ENCODE peak calls at places on chromosomes 3 and 15, in seven cellular contexts. S is foreskin fibroblast, T is psoas muscle, K is dorsolateral prefrontal cortex, P is AG10803, I is foreskin keratinocyte, A is hepatocyte. H is an unnamed sample.

GRCh38 chr3:44240061-44240460 is 1.6 kb upstream of the TOPAZ1 start:
- DNase-seq in S (no peak), T (no peak), K (no peak), P (no peak), I (no peak), A (no peak), H (no peak)

GRCh38 chr3:13480340-13481318 is 523 bp downstream of the HDAC11 start:
- DNase-seq in S (peak), T (no peak), K (peak), P (no peak), I (no peak), A (no peak), H (no peak)

GRCh38 chr15:43911235-43911661 is 84.4 kb downstream of the WDR76 start:
- DNase-seq in S (peak), T (no peak), K (peak), P (peak), I (peak), A (no peak), H (peak)

GRCh38 chr3:192444096-192444790 is 283.1 kb downstream of the FGF12 start:
- DNase-seq in S (peak), T (peak), K (peak), P (peak), I (peak), A (peak), H (no peak)

GRCh38 chr3:51978143-51978502 is 3.3 kb downstream of the ABHD14A start:
- DNase-seq in S (no peak), T (no peak), K (no peak), P (no peak), I (no peak), A (no peak), H (no peak)

GRCh38 chr15:71085809-71086208 is 29.5 kb upstream of the THSD4 start:
- DNase-seq in S (no peak), T (no peak), K (no peak), P (no peak), I (no peak), A (no peak), H (no peak)

GRCh38 chr3:194132465-194133358 is 3.2 kb upstream of the HES1 start:
- DNase-seq in S (no peak), T (no peak), K (no peak), P (no peak), I (peak), A (peak), H (no peak)

GRCh38 chr3:163043074-163043473 is 1546.5 kb downstream of the OTOL1 start:
- DNase-seq in S (peak), T (no peak), K (no peak), P (peak), I (no peak), A (no peak), H (no peak)

GRCh38 chr3:58588030-58588614 is 10.9 kb upstream of the FAM107A start:
- DNase-seq in S (peak), T (no peak), K (no peak), P (no peak), I (no peak), A (peak), H (no peak)

GRCh38 chr3:83968386-83968785 is 990.4 kb upstream of the CADM2 start:
- DNase-seq in S (peak), T (no peak), K (no peak), P (no peak), I (no peak), A (no peak), H (no peak)

GRCh38 chr3:101816215-101817149 is 32.8 kb upstream of the NFKBIZ start:
- DNase-seq in S (peak), T (no peak), K (no peak), P (peak), I (no peak), A (no peak), H (no peak)

GRCh38 chr15:22257668-22258401 is 177.5 kb downstream of the OR4M2 start:
- DNase-seq in S (no peak), T (no peak), K (no peak), P (no peak), I (no peak), A (no peak), H (no peak)

GRCh38 chr15:76340802-76341365 is 4.3 kb downstream of the ISL2 start:
- DNase-seq in S (peak), T (peak), K (no peak), P (no peak), I (no peak), A (peak), H (no peak)

GRCh38 chr3:187870360-187871203 is 125.3 kb upstream of the BCL6 start:
- DNase-seq in S (no peak), T (no peak), K (no peak), P (no peak), I (no peak), A (no peak), H (no peak)

GRCh38 chr15:31975446-31976229 is 54.7 kb upstream of the CHRNA7 start:
- DNase-seq in S (peak), T (no peak), K (peak), P (peak), I (no peak), A (no peak), H (no peak)

GRCh38 chr3:137845666-137846065 is 81.6 kb downstream of the SOX14 start:
- DNase-seq in S (no peak), T (no peak), K (no peak), P (no peak), I (no peak), A (no peak), H (no peak)

GRCh38 chr3:195034101-195034500 is 236.9 kb downstream of the XXYLT1 start:
- DNase-seq in S (no peak), T (no peak), K (no peak), P (no peak), I (no peak), A (no peak), H (no peak)

GRCh38 chr15:100350434-100351226 is 8.9 kb upstream of the ADAMTS17 start:
- DNase-seq in S (peak), T (no peak), K (no peak), P (peak), I (peak), A (peak), H (peak)

GRCh38 chr3:143302638-143303171 is 183.1 kb downstream of the CHST2 start:
- DNase-seq in S (peak), T (peak), K (no peak), P (peak), I (peak), A (peak), H (peak)

GRCh38 chr3:116000315-116000714 is 377.0 kb downstream of the GAP43 start:
- DNase-seq in S (peak), T (no peak), K (no peak), P (peak), I (peak), A (peak), H (peak)

GRCh38 chr3:4982773-4983738 is 3.8 kb downstream of the BHLHE40 start:
- DNase-seq in S (no peak), T (peak), K (no peak), P (no peak), I (peak), A (no peak), H (no peak)

GRCh38 chr15:60374209-60374608 is 23.6 kb downstream of the ANXA2 start:
- DNase-seq in S (peak), T (no peak), K (no peak), P (no peak), I (no peak), A (no peak), H (no peak)

GRCh38 chr15:60373327-60373726 is 24.5 kb downstream of the ANXA2 start:
- DNase-seq in S (no peak), T (no peak), K (no peak), P (no peak), I (no peak), A (no peak), H (no peak)

GRCh38 chr15:60373745-60374144 is 24.0 kb downstream of the ANXA2 start:
- DNase-seq in S (peak), T (no peak), K (no peak), P (no peak), I (no peak), A (no peak), H (no peak)

GRCh38 chr15:60375255-60375809 is 22.5 kb downstream of the ANXA2 start:
- DNase-seq in S (peak), T (no peak), K (no peak), P (no peak), I (no peak), A (no peak), H (no peak)

DNA sequence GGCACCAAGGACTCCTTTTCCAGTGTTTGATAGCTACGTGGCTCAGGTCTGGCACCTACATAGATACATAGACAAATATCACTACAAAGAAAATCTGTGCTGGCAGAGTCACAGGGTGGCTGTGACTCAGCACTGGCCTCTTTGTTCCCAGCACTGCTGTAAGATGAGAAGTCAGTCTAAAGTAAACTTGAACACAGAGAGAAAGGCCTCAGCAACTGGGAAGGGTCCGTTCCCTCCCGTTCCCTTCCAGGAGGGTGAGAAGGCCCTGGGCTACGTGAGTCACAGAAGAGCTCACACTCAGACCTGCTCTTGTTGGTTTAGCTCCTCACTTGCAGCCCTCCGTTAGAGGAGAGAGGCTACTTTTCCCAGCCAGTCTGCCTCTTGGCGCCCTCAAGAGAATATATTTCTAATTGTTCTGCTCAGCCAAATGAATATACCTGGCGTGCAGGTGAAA is 23.1 kb downstream of the ANXA2 start:
- DNase-seq in S (peak), T (peak), K (no peak), P (peak), I (peak), A (peak), H (peak)
- TF ChIP-seq CTCF in S (no peak), T (no peak), K (no peak), P (no peak), I (peak), A (no peak), H (no peak)

GRCh38 chr15:29652595-29652994 is 169.7 kb downstream of the TJP1 start:
- DNase-seq in S (no peak), T (no peak), K (no peak), P (no peak), I (no peak), A (no peak), H (no peak)

GRCh38 chr15:29651476-29652072 is 170.7 kb downstream of the TJP1 start:
- DNase-seq in S (no peak), T (no peak), K (no peak), P (no peak), I (no peak), A (no peak), H (no peak)

GRCh38 chr15:29656636-29657475 is 165.4 kb downstream of the TJP1 start:
- DNase-seq in S (no peak), T (no peak), K (no peak), P (no peak), I (no peak), A (peak), H (no peak)
- TF ChIP-seq CTCF in S (no peak), T (no peak), K (no peak), P (no peak), I (no peak), A (peak), H (no peak)

GRCh38 chr3:146189519-146190173 is 28.7 kb upstream of the PLOD2 start:
- DNase-seq in S (peak), T (no peak), K (peak), P (peak), I (peak), A (peak), H (peak)

GRCh38 chr3:146184616-146185015 is 23.6 kb upstream of the PLOD2 start:
- DNase-seq in S (peak), T (no peak), K (no peak), P (peak), I (peak), A (peak), H (no peak)

DNA sequence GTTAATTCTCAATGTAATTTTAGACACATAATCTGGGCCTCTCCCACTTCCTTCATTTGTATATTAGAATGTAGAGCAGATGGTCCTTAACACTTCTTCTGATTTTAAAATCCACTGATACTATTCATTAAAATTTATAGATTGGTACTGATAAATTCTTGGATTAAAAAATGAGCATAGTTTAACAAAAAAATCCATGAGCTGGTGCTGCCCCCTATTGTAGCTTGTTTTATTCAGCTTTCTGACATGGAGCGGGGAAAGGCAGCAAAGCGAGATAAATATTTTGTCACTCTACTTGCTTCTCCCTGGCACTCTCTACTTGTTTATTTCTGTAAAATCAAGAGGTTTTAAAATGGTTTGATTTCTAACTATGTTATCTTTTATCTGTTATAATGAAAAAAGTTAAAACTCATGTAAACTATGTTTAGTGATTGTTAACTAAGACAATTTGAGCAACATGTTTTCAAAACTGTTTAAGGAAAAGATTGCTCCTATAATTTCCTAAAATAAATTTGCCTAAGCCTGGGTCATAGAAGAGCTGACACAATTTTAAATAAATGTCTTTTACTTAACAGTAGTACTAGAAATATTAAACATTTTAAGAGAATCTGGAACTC is 26.5 kb upstream of the PLOD2 start:
- DNase-seq in S (peak), T (no peak), K (no peak), P (peak), I (no peak), A (peak), H (no peak)
- TF ChIP-seq CTCF in S (peak), T (peak), K (peak), P (peak), I (peak), A (peak), H (peak)

DNA sequence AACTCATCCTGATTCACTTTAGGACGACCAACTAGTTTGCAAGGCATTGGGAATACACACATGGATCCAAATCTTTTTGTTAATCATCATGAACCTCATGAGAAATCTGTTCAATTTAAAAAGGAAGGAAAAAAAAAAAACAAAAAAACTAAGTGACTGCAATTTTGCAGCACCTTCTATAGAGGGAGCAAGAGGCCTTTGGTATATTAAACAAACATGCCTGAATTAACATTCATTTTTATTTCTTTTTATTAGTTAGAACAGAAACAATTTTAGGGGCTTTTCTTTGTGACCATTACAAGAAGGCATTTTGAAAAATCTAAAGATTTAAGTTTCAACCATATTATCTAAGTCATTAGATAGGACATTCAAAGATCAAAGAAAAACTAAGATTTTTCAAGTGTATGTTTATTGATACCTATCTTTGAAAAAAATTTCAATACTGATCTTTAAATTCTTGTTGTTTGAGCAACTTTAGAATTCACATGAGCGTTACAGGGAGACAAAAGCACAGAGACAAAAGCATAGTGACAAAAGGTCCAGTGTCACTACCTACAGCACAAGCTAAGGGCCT is 182.4 kb downstream of the CBLB start:
- DNase-seq in S (peak), T (no peak), K (no peak), P (peak), I (no peak), A (peak), H (no peak)
- TF ChIP-seq CTCF in S (peak), T (peak), K (peak), P (peak), I (peak), A (peak), H (peak)

GRCh38 chr3:181274025-181274424 is 284.5 kb upstream of the DNAJC19 start:
- DNase-seq in S (no peak), T (no peak), K (no peak), P (no peak), I (no peak), A (no peak), H (no peak)

GRCh38 chr3:181276358-181276896 is 286.9 kb upstream of the DNAJC19 start:
- DNase-seq in S (no peak), T (no peak), K (no peak), P (no peak), I (no peak), A (no peak), H (no peak)

GRCh38 chr3:181279239-181279565 is 289.7 kb upstream of the DNAJC19 start:
- DNase-seq in S (no peak), T (no peak), K (no peak), P (no peak), I (no peak), A (no peak), H (no peak)

DNA sequence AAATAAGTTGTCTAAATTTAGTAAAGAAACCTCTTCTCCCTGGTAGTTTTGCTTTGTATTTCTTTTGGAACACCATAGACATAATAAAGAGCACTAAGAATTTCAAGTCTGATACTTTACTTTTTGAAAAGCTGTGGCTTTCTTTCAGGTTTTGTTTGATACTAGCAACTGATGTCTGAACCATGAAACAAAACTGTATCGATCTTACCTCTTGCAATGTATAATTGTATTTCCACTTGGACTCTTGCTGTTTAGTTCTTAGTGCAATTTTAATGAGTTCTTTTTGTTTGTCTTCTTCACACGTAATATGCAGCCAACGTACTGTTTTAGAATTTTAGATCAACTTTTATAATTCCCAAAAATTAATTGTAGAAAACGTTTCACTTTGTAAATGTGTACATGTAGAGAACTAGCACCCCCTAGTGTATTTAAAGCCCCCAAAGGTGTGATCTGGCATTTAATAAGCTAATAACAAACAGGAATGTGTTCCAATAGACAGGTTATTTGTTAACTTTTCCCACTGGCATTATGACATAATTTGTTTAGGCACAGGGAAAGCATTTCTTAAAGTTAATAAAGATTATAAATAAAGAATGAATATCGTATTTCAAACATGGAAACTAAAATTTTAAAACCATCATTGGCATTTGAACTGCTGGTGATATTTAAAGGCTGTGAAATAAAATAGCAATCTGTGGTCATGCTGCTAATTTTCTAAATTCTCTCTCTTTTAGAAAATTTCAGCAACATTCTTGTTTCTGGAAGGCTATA is 289.1 kb upstream of the DNAJC19 start:
- DNase-seq in S (no peak), T (no peak), K (no peak), P (no peak), I (no peak), A (no peak), H (no peak)
- TF ChIP-seq CTCF in S (no peak), T (peak), K (peak), P (no peak), I (peak), A (peak), H (peak)

DNA sequence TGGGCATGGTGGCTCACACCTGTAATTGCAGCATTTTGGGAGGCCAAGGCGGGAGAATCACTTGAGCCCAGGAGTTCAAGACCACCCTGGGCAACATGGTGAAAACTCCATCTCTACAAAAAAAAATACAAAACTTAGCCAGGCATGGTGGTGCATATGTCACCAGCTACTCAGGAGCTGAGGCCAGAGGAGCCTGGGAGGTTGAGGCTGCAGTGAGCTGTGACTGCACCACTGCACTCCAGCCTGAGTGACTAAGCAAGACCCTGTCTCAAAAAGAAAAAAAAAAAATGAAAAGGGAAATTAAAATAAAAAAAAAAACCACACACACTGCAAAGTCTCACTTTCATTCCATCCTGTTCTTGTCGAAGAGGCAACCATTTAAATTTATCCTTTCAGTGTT is 100.8 kb upstream of the PIAS1 start:
- DNase-seq in S (no peak), T (no peak), K (no peak), P (no peak), I (no peak), A (no peak), H (no peak)
- TF ChIP-seq CTCF in S (no peak), T (no peak), K (no peak), P (no peak), I (no peak), A (no peak), H (no peak)

DNA sequence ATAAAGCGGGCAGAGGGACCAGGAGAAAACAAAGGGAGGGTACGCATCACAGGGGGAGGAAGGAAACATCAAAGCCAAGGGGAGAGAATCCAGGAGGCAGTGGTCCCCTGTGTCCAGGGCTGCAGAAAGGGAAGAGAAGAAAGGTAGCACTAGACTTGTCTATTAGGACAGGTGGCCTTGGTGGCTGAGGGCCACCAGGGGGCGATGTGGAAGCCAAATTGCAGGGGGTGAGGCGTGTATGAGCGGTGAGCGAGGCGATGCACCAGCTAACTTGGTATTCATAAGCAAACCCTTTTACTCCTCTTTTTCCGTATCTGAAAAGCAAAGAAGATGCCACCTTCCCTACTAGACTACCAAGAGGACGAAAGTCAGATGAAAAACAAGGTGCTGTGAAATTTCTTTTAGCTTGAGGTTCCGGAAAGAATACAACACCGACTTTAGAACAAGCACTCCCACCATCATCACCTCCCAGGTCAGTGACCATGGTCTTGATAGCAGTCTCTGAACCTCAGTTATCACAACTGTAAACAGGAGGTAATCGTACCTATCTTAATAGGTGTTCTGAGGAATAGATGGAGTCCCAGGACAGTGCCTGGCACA is 654.4 kb upstream of the ADAMTS9 start:
- DNase-seq in S (peak), T (no peak), K (no peak), P (peak), I (no peak), A (peak), H (no peak)
- TF ChIP-seq CTCF in S (peak), T (peak), K (peak), P (peak), I (peak), A (peak), H (peak)

GRCh38 chr15:92954578-92954977 is 54.5 kb downstream of the CHD2 start:
- DNase-seq in S (no peak), T (no peak), K (no peak), P (no peak), I (no peak), A (no peak), H (no peak)
- TF ChIP-seq CTCF in S (peak), T (peak), K (no peak), P (peak), I (peak), A (no peak), H (peak)